ENCODE peak calls at places on chromosomes 11 and 22, in five cellular contexts. S is NCI-H1105 treated with DMSO at 0.1 percent for 48 hours, Q is kidney, O is amygdala, E is right atrium auricular region. N is an unnamed sample.

GRCh38 chr11:36109499-36109849 is 165.6 kb downstream of the LDLRAD3 start:
- DNase-seq in S (no peak), Q (no peak), O (no peak), E (no peak), N (no peak)

GRCh38 chr22:44995715-44996114 is 14.1 kb downstream of the PHF21B start:
- DNase-seq in S (no peak), Q (no peak), O (no peak), E (no peak), N (no peak)

GRCh38 chr22:39967103-39967829 is 7.1 kb downstream of the TMA7B start:
- DNase-seq in S (no peak), Q (no peak), O (no peak), E (no peak), N (no peak)

GRCh38 chr11:134565343-134565891 is 153.4 kb upstream of the B3GAT1 start:
- DNase-seq in S (no peak), Q (no peak), O (no peak), E (no peak), N (no peak)

GRCh38 chr22:21055880-21056319 is 10.2 kb downstream of the LRRC74B start:
- DNase-seq in S (no peak), Q (peak), O (no peak), E (no peak), N (no peak)

GRCh38 chr11:69002101-69002742 is 10.8 kb downstream of the MRGPRF start:
- DNase-seq in S (no peak), Q (peak), O (no peak), E (no peak), N (peak)

GRCh38 chr11:128926437-128927107 is 16.1 kb downstream of the TP53AIP1 start:
- DNase-seq in S (no peak), Q (peak), O (no peak), E (no peak), N (no peak)

GRCh38 chr22:32880906-32881596 is 79.5 kb downstream of the TIMP3 start:
- DNase-seq in S (peak), Q (peak), O (no peak), E (peak), N (no peak)

GRCh38 chr11:78290293-78291176 is 101.8 kb downstream of the USP35 start:
- DNase-seq in S (no peak), Q (no peak), O (no peak), E (peak), N (no peak)

GRCh38 chr11:21485011-21485410 is 707.9 kb upstream of the ANO5 start:
- DNase-seq in S (no peak), Q (no peak), O (no peak), E (no peak), N (no peak)

GRCh38 chr11:2475151-2475918 is 30.5 kb downstream of the KCNQ1 start:
- DNase-seq in S (no peak), Q (no peak), O (no peak), E (no peak), N (no peak)

GRCh38 chr11:995752-996420 is 40.6 kb downstream of the MUC6 start:
- DNase-seq in S (no peak), Q (no peak), O (no peak), E (no peak), N (no peak)

GRCh38 chr22:31343235-31344191 is 2.6 kb downstream of the PATZ1 start:
- DNase-seq in S (peak), Q (peak), O (peak), E (no peak), N (peak)

GRCh38 chr22:32809786-32810185 is 8.3 kb downstream of the TIMP3 start:
- DNase-seq in S (no peak), Q (no peak), O (no peak), E (no peak), N (no peak)

GRCh38 chr11:1388763-1389102 is 1.0 kb upstream of the BRSK2 start:
- DNase-seq in S (peak), Q (no peak), O (no peak), E (no peak), N (no peak)

GRCh38 chr11:19173004-19173689 is 28.6 kb downstream of the CSRP3 start:
- DNase-seq in S (no peak), Q (no peak), O (no peak), E (no peak), N (no peak)

GRCh38 chr11:35253237-35253636 is 114.3 kb downstream of the CD44 start:
- DNase-seq in S (no peak), Q (no peak), O (no peak), E (no peak), N (no peak)

GRCh38 chr11:5004429-5005274 is 10.0 kb downstream of the OR51L1 start:
- DNase-seq in S (peak), Q (no peak), O (no peak), E (no peak), N (peak)

GRCh38 chr22:39629851-39630250 is 59.3 kb downstream of the CACNA1I start:
- DNase-seq in S (no peak), Q (no peak), O (no peak), E (no peak), N (no peak)

GRCh38 chr11:128496684-128497056 is 90.7 kb downstream of the ETS1 start:
- DNase-seq in S (no peak), Q (no peak), O (no peak), E (peak), N (no peak)

GRCh38 chr11:45921561-45922424 is 663 bp upstream of the LARGE2 start:
- DNase-seq in S (peak), Q (peak), O (no peak), E (no peak), N (no peak)